ENCODE peak calls at places on chromosomes 7 and 10, in six cellular contexts. O is NCI-H2107; M is stimulated activated CD4-positive, alpha-beta T cell treated with anti-CD3 and anti-CD28 coated beads, TNF-alpha, amount 100 ng/mL, for 24 hours; C is iPS-NIHi11; I is lung; N is EH. F is an unnamed sample.

GRCh38 chr7:140923358-140924006 is 1.2 kb downstream of the BRAF start:
- DNase-seq in O (no peak), M (no peak), C (no peak), I (no peak), N (peak), F (no peak)

GRCh38 chr7:23247602-23248335 is 1.2 kb downstream of the GPNMB start:
- DNase-seq in O (no peak), M (no peak), C (peak), I (peak), N (peak), F (no peak)

GRCh38 chr10:62638062-62638477 is 166.4 kb upstream of the ADO start:
- DNase-seq in O (no peak), M (no peak), C (no peak), I (no peak), N (peak), F (no peak)

GRCh38 chr10:58291538-58292174 is 22.7 kb downstream of the CISD1 start:
- DNase-seq in O (no peak), M (no peak), C (peak), I (no peak), N (peak), F (no peak)

GRCh38 chr7:76241141-76241540 is 39.4 kb downstream of the SRRM3 start:
- DNase-seq in O (no peak), M (no peak), C (no peak), I (no peak), N (no peak), F (no peak)

GRCh38 chr7:76372984-76373833 is 14.4 kb upstream of the YWHAG start:
- DNase-seq in O (no peak), M (no peak), C (no peak), I (no peak), N (peak), F (no peak)

GRCh38 chr10:13421382-13421917 is 73.4 kb upstream of the SEPHS1 start:
- DNase-seq in O (no peak), M (no peak), C (no peak), I (no peak), N (no peak), F (no peak)

GRCh38 chr7:89839329-89839728 is 314.9 kb upstream of the STEAP1 start:
- DNase-seq in O (no peak), M (no peak), C (no peak), I (no peak), N (no peak), F (no peak)

GRCh38 chr10:14009315-14010082 is 321.2 kb downstream of the FRMD4A start:
- DNase-seq in O (no peak), M (peak), C (no peak), I (no peak), N (peak), F (no peak)

GRCh38 chr7:11527707-11528106 is 304.3 kb downstream of the THSD7A start:
- DNase-seq in O (no peak), M (no peak), C (no peak), I (no peak), N (no peak), F (no peak)

GRCh38 chr7:21941570-21942224 is 4.0 kb downstream of the CDCA7L start:
- DNase-seq in O (no peak), M (no peak), C (no peak), I (no peak), N (peak), F (no peak)

GRCh38 chr7:1331576-1332467 is 99.2 kb downstream of the UNCX start:
- DNase-seq in O (no peak), M (no peak), C (no peak), I (no peak), N (no peak), F (no peak)

GRCh38 chr7:94584113-94584512 is 71.8 kb downstream of the SGCE start:
- DNase-seq in O (no peak), M (no peak), C (no peak), I (peak), N (peak), F (no peak)

GRCh38 chr7:5215313-5215712 is 25.3 kb downstream of the WIPI2 start:
- DNase-seq in O (no peak), M (no peak), C (no peak), I (no peak), N (no peak), F (no peak)

GRCh38 chr7:93551063-93551895 is 23.2 kb downstream of the CALCR start:
- DNase-seq in O (no peak), M (no peak), C (peak), I (no peak), N (peak), F (no peak)

GRCh38 chr7:15687645-15688025 is 1.2 kb upstream of the MEOX2 start:
- DNase-seq in O (no peak), M (no peak), C (no peak), I (no peak), N (no peak), F (no peak)